ENCODE peak calls at places on chromosomes 6 and 20, in five cellular contexts. One of them, this sample, is unnamed.

GRCh38 chr6:99867026-99867425 is 127.0 kb downstream of the MCHR2 start:
- DNase-seq in GM06990: no peak
- DNase-seq in fibroblast of villous mesenchyme: no peak
- DNase-seq in NB4: no peak
- DNase-seq in HCT116: no peak
- DNase-seq in this sample: no peak

GRCh38 chr6:27791182-27791939 is 120.8 kb downstream of the OR2B2 start:
- DNase-seq in GM06990: peak; percentile 59
- DNase-seq in fibroblast of villous mesenchyme: peak; percentile 78
- DNase-seq in NB4: peak; percentile 84
- DNase-seq in HCT116: peak; percentile 75
- DNase-seq in this sample: peak; percentile 80

GRCh38 chr6:15421945-15422733 is 176.3 kb downstream of the JARID2 start:
- DNase-seq in GM06990: no peak
- DNase-seq in fibroblast of villous mesenchyme: no peak
- DNase-seq in NB4: peak; percentile 33
- DNase-seq in HCT116: no peak
- DNase-seq in this sample: no peak

GRCh38 chr6:50128420-50129005 is 78.8 kb upstream of the DEFB112 start:
- DNase-seq in GM06990: no peak
- DNase-seq in fibroblast of villous mesenchyme: peak; percentile 18
- DNase-seq in NB4: peak; percentile 29
- DNase-seq in HCT116: no peak
- DNase-seq in this sample: no peak

GRCh38 chr20:33724439-33725094 is 4.5 kb upstream of the PXMP4 start:
- DNase-seq in GM06990: no peak
- DNase-seq in fibroblast of villous mesenchyme: peak; percentile 21
- DNase-seq in NB4: peak; percentile 94
- DNase-seq in HCT116: no peak
- DNase-seq in this sample: no peak

GRCh38 chr6:3706547-3707467 is 44.7 kb downstream of the PXDC1 start:
- DNase-seq in GM06990: no peak
- DNase-seq in fibroblast of villous mesenchyme: no peak
- DNase-seq in NB4: no peak
- DNase-seq in HCT116: no peak
- DNase-seq in this sample: no peak

GRCh38 chr6:128507337-128508310 is 12.8 kb downstream of the PTPRK start:
- DNase-seq in GM06990: no peak
- DNase-seq in fibroblast of villous mesenchyme: peak; percentile 82
- DNase-seq in NB4: no peak
- DNase-seq in HCT116: no peak
- DNase-seq in this sample: no peak

GRCh38 chr6:35392111-35392702 is 49.8 kb downstream of the PPARD start:
- DNase-seq in GM06990: no peak
- DNase-seq in fibroblast of villous mesenchyme: no peak
- DNase-seq in NB4: no peak
- DNase-seq in HCT116: no peak
- DNase-seq in this sample: no peak

GRCh38 chr20:891121-892080 is 24.7 kb downstream of the ANGPT4 start:
- DNase-seq in GM06990: peak; percentile 40
- DNase-seq in fibroblast of villous mesenchyme: no peak
- DNase-seq in NB4: peak; percentile 30
- DNase-seq in HCT116: no peak
- DNase-seq in this sample: no peak

GRCh38 chr6:153129873-153130514 is 1.1 kb downstream of the RGS17 start:
- DNase-seq in GM06990: no peak
- DNase-seq in fibroblast of villous mesenchyme: no peak
- DNase-seq in NB4: no peak
- DNase-seq in HCT116: no peak
- DNase-seq in this sample: no peak

GRCh38 chr6:71721642-71722041 is 164.7 kb upstream of the RIMS1 start:
- DNase-seq in GM06990: no peak
- DNase-seq in fibroblast of villous mesenchyme: no peak
- DNase-seq in NB4: no peak
- DNase-seq in HCT116: no peak
- DNase-seq in this sample: no peak

GRCh38 chr6:146543211-146543939 is at the start of gene RAB32:
- DNase-seq in GM06990: peak; percentile 57
- DNase-seq in fibroblast of villous mesenchyme: peak; percentile 95
- DNase-seq in NB4: peak; percentile 94
- DNase-seq in HCT116: no peak
- DNase-seq in this sample: no peak

GRCh38 chr6:125906158-125906998 is 50.2 kb upstream of the HINT3 start:
- DNase-seq in GM06990: peak; percentile 19
- DNase-seq in fibroblast of villous mesenchyme: peak; percentile 62
- DNase-seq in NB4: peak; percentile 70
- DNase-seq in HCT116: peak; percentile 23
- DNase-seq in this sample: no peak

GRCh38 chr6:169851641-169852503 is 100.5 kb downstream of the ERMARD start:
- DNase-seq in GM06990: no peak
- DNase-seq in fibroblast of villous mesenchyme: peak; percentile 26
- DNase-seq in NB4: peak; percentile 96
- DNase-seq in HCT116: no peak
- DNase-seq in this sample: no peak

GRCh38 chr20:5608448-5609161 is 141.6 kb upstream of the SHLD1 start:
- DNase-seq in GM06990: peak; percentile 43
- DNase-seq in fibroblast of villous mesenchyme: peak; percentile 59
- DNase-seq in NB4: peak; percentile 53
- DNase-seq in HCT116: no peak
- DNase-seq in this sample: no peak

GRCh38 chr20:25247100-25247665 is 702 bp upstream of the PYGB start:
- DNase-seq in GM06990: no peak
- DNase-seq in fibroblast of villous mesenchyme: peak; percentile 81
- DNase-seq in NB4: peak; percentile 70
- DNase-seq in HCT116: peak; percentile 37
- DNase-seq in this sample: no peak

GRCh38 chr6:138590796-138591709 is 91.8 kb upstream of the NHSL1 start:
- DNase-seq in GM06990: no peak
- DNase-seq in fibroblast of villous mesenchyme: peak; percentile 65
- DNase-seq in NB4: peak; percentile 77
- DNase-seq in HCT116: peak; percentile 64
- DNase-seq in this sample: peak; percentile 69

GRCh38 chr6:12749531-12750379 is 33.2 kb downstream of the PHACTR1 start:
- DNase-seq in GM06990: no peak
- DNase-seq in fibroblast of villous mesenchyme: no peak
- DNase-seq in NB4: no peak
- DNase-seq in HCT116: no peak
- DNase-seq in this sample: no peak

GRCh38 chr20:62337558-62338293 is 29.4 kb downstream of the LAMA5 start:
- DNase-seq in GM06990: peak; percentile 80
- DNase-seq in fibroblast of villous mesenchyme: no peak
- DNase-seq in NB4: no peak
- DNase-seq in HCT116: no peak
- DNase-seq in this sample: no peak

GRCh38 chr6:41182069-41183034 is 18.6 kb downstream of the TREML2 start:
- DNase-seq in GM06990: no peak
- DNase-seq in fibroblast of villous mesenchyme: peak; percentile 62
- DNase-seq in NB4: peak; percentile 92
- DNase-seq in HCT116: peak; percentile 59
- DNase-seq in this sample: peak; percentile 12

GRCh38 chr6:92647630-92648029 is 771.7 kb downstream of the EPHA7 start:
- DNase-seq in GM06990: no peak
- DNase-seq in fibroblast of villous mesenchyme: peak; percentile 7
- DNase-seq in NB4: no peak
- DNase-seq in HCT116: no peak
- DNase-seq in this sample: no peak

GRCh38 chr6:17635568-17635967 is 35.5 kb downstream of the FAM8A1 start:
- DNase-seq in GM06990: no peak
- DNase-seq in fibroblast of villous mesenchyme: no peak
- DNase-seq in NB4: no peak
- DNase-seq in HCT116: no peak
- DNase-seq in this sample: no peak

GRCh38 chr6:100163035-100163434 is 169.0 kb upstream of the MCHR2 start:
- DNase-seq in GM06990: no peak
- DNase-seq in fibroblast of villous mesenchyme: no peak
- DNase-seq in NB4: no peak
- DNase-seq in HCT116: no peak
- DNase-seq in this sample: no peak

GRCh38 chr20:45301824-45302251 is 4.8 kb upstream of the RBPJL start:
- DNase-seq in GM06990: no peak
- DNase-seq in fibroblast of villous mesenchyme: no peak
- DNase-seq in NB4: no peak
- DNase-seq in HCT116: no peak
- DNase-seq in this sample: no peak

GRCh38 chr20:62577447-62577846 is 64.9 kb upstream of the SLCO4A1 start:
- DNase-seq in GM06990: no peak
- DNase-seq in fibroblast of villous mesenchyme: no peak
- DNase-seq in NB4: no peak
- DNase-seq in HCT116: no peak
- DNase-seq in this sample: no peak

GRCh38 chr6:132052096-132052495 is 100.9 kb upstream of the CCN2 start:
- DNase-seq in GM06990: no peak
- DNase-seq in fibroblast of villous mesenchyme: no peak
- DNase-seq in NB4: no peak
- DNase-seq in HCT116: no peak
- DNase-seq in this sample: no peak

GRCh38 chr6:4336778-4337442 is 201.5 kb upstream of the ECI2 start:
- DNase-seq in GM06990: no peak
- DNase-seq in fibroblast of villous mesenchyme: peak; percentile 96
- DNase-seq in NB4: no peak
- DNase-seq in HCT116: no peak
- DNase-seq in this sample: no peak

DNA sequence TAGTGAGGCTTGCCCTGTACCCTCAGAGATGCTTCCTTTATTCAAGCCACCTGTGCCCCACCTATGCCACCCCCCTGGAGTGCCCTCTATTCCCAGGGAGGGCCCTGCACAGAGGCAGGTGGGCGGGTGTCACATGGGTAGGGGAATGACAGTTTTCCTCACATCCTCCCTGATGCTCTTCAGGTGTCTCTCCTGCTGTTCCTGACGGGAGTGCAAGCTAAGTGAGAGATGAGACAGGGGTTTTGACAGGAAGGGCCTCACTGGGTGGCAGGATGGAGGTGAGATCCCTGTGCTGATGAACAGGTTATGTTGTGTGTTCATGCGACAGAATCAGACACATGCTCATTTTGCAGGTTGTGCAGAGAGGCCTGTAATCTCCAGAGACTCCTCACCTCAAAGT is 164.1 kb upstream of the CHD6 start:
- DNase-seq in GM06990: no peak
- DNase-seq in fibroblast of villous mesenchyme: no peak
- DNase-seq in NB4: no peak
- DNase-seq in HCT116: no peak
- DNase-seq in this sample: no peak
- TF ChIP-seq CTCF in GM06990: no peak
- TF ChIP-seq CTCF in fibroblast of villous mesenchyme: no peak
- TF ChIP-seq CTCF in NB4: no peak
- TF ChIP-seq CTCF in HCT116: no peak
- TF ChIP-seq CTCF in this sample: no peak

DNA sequence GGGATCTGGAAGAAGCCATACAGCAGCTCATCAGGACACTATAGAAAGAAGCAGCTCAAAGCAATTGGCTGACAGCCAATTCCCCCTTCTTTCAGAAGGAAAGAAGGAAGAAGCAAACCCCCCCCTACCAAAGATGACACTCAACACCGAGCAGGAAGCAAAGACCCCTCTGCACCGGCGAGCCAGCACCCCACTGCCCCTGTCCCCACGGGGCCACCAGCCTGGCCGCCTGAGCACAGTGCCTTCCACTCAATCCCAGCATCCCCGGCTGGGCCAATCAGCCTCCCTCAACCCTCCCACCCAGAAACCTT is 1.2 kb downstream of the REM1 start:
- DNase-seq in GM06990: no peak
- DNase-seq in fibroblast of villous mesenchyme: no peak
- DNase-seq in NB4: no peak
- DNase-seq in HCT116: no peak
- DNase-seq in this sample: no peak
- H3K4me3 ChIP-seq in GM06990: no peak overlapping the region
- H3K4me3 ChIP-seq in fibroblast of villous mesenchyme: no peak overlapping the region
- H3K4me3 ChIP-seq in NB4: no peak overlapping the region
- H3K4me3 ChIP-seq in HCT116: no peak overlapping the region
- H3K4me3 ChIP-seq in this sample: no peak overlapping the region

GRCh38 chr6:109824105-109824504 is 133.0 kb downstream of the FIG4 start:
- DNase-seq in GM06990: no peak
- DNase-seq in fibroblast of villous mesenchyme: no peak
- DNase-seq in NB4: no peak
- DNase-seq in HCT116: no peak
- DNase-seq in this sample: no peak
- TF ChIP-seq CTCF in GM06990: no peak
- TF ChIP-seq CTCF in fibroblast of villous mesenchyme: no peak
- TF ChIP-seq CTCF in NB4: no peak
- TF ChIP-seq CTCF in HCT116: no peak
- TF ChIP-seq CTCF in this sample: no peak

GRCh38 chr6:18733921-18734550 is 346.9 kb downstream of the RNF144B start:
- DNase-seq in GM06990: no peak
- DNase-seq in fibroblast of villous mesenchyme: no peak
- DNase-seq in NB4: no peak
- DNase-seq in HCT116: no peak
- DNase-seq in this sample: no peak
- H3K4me3 ChIP-seq in GM06990: no peak overlapping the region
- H3K4me3 ChIP-seq in fibroblast of villous mesenchyme: no peak overlapping the region
- H3K4me3 ChIP-seq in NB4: no peak overlapping the region
- H3K4me3 ChIP-seq in HCT116: no peak overlapping the region
- H3K4me3 ChIP-seq in this sample: no peak overlapping the region

DNA sequence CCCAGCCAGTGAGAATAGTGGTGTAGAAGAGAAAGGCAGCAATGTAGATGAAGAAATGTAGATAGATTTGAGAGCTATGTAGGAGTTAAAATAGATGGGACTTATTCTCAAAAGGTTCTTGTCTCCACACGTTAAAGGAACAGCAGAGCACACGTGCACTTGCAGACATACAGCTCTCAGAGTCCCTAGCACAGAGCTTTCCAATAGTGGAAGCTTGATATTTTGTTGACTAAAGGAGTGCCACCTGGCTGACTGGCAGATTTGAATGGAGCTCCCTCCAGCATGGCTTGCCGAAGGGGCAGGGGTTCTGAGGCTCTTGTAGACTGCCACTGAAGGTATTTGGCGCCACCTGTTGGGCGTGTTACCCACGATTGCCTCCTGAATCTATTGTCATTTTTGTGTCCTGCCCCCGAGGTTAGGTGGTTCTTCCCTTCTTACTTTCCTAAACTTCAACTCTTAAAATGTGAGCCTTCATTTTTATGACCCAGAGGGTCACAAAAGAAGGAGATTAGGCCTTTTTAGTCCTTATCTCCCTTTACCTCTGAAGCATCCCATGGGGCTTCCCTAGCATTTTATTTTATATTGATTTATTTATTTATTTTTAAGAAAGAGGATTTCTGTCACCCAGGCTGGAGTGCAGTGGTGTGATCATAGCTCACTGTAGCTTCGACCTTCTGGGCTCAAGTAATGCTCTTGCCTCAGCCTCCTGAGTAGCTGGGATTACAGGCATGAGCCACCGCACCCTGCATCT is 16.4 kb downstream of the BRD2 start:
- DNase-seq in GM06990: no peak
- DNase-seq in fibroblast of villous mesenchyme: peak; percentile 85
- DNase-seq in NB4: peak; percentile 91
- DNase-seq in HCT116: peak; percentile 77
- DNase-seq in this sample: peak; percentile 68
- TF ChIP-seq CTCF in GM06990: peak; percentile 82
- TF ChIP-seq CTCF in fibroblast of villous mesenchyme: peak; percentile 86
- TF ChIP-seq CTCF in NB4: peak; percentile 86
- TF ChIP-seq CTCF in HCT116: peak; percentile 95
- TF ChIP-seq CTCF in this sample: peak; percentile 90

GRCh38 chr6:145406733-145407256 is 328.5 kb downstream of the EPM2A start:
- DNase-seq in GM06990: no peak
- DNase-seq in fibroblast of villous mesenchyme: no peak
- DNase-seq in NB4: no peak
- DNase-seq in HCT116: no peak
- DNase-seq in this sample: no peak
- H3K4me3 ChIP-seq in GM06990: no peak overlapping the region
- H3K4me3 ChIP-seq in fibroblast of villous mesenchyme: no peak overlapping the region
- H3K4me3 ChIP-seq in NB4: no peak overlapping the region
- H3K4me3 ChIP-seq in HCT116: no peak overlapping the region
- H3K4me3 ChIP-seq in this sample: no peak overlapping the region